ENCODE peak calls at places on chromosomes 6 and 20, in ten cellular contexts. J is thyroid gland, Z is PC-3, C is WERI-Rb-1, B is brain microvascular endothelial cell, Y is breast epithelium, D is WTC11, A is body of pancreas, O is cardiac muscle cell, L is neural progenitor cell. T is an unnamed sample.

GRCh38 chr6:22668717-22669116 is 99.4 kb downstream of the HDGFL1 start:
- DNase-seq in J (no peak), Z (no peak), C (no peak), B (no peak), Y (no peak), D (no peak), A (no peak), O (no peak), L (no peak), T (no peak)

GRCh38 chr6:12592634-12593033 is 123.9 kb upstream of the PHACTR1 start:
- DNase-seq in J (no peak), Z (peak; percentile 76), C (no peak), B (no peak), Y (no peak), D (no peak), A (peak; percentile 19), O (no peak), L (peak; percentile 33), T (no peak)

GRCh38 chr20:46512943-46513844 is at the start of gene ZNF334:
- DNase-seq in J (peak; percentile 76), Z (peak; percentile 25), C (peak; percentile 91), B (peak; percentile 0), Y (peak; percentile 61), D (peak; percentile 88), A (peak; percentile 78), O (peak; percentile 92), L (peak; percentile 85), T (peak; percentile 65)

GRCh38 chr6:153272201-153272980 is 141.3 kb upstream of the RGS17 start:
- DNase-seq in J (no peak), Z (no peak), C (no peak), B (no peak), Y (no peak), D (no peak), A (no peak), O (no peak), L (no peak), T (no peak)

GRCh38 chr6:96923871-96924493 is 546 bp upstream of the KLHL32 start:
- DNase-seq in J (no peak), Z (no peak), C (no peak), B (no peak), Y (no peak), D (peak; percentile 80), A (no peak), O (peak; percentile 0), L (peak; percentile 89), T (no peak)

GRCh38 chr6:33812669-33813068 is 8.9 kb upstream of the MLN start:
- DNase-seq in J (peak; percentile 84), Z (peak; percentile 68), C (no peak), B (peak; percentile 20), Y (no peak), D (peak; percentile 88), A (peak; percentile 37), O (peak; percentile 92), L (peak; percentile 94), T (peak; percentile 78)

GRCh38 chr6:155026366-155027045 is 31.4 kb downstream of the TIAM2 start:
- DNase-seq in J (peak; percentile 27), Z (peak; percentile 92), C (no peak), B (peak; percentile 80), Y (no peak), D (no peak), A (peak; percentile 16), O (no peak), L (no peak), T (no peak)

GRCh38 chr6:83872386-83873118 is 13.1 kb downstream of the CYB5R4 start:
- DNase-seq in J (no peak), Z (no peak), C (no peak), B (no peak), Y (no peak), D (no peak), A (no peak), O (no peak), L (no peak), T (no peak)

GRCh38 chr6:18207438-18207837 is 52.2 kb downstream of the KDM1B start:
- DNase-seq in J (peak; percentile 83), Z (no peak), C (no peak), B (no peak), Y (no peak), D (no peak), A (no peak), O (no peak), L (no peak), T (no peak)

GRCh38 chr6:83815631-83816030 is 37.5 kb upstream of the RIPPLY2 start:
- DNase-seq in J (no peak), Z (peak; percentile 56), C (no peak), B (peak; percentile 13), Y (no peak), D (no peak), A (no peak), O (no peak), L (no peak), T (no peak)

DNA sequence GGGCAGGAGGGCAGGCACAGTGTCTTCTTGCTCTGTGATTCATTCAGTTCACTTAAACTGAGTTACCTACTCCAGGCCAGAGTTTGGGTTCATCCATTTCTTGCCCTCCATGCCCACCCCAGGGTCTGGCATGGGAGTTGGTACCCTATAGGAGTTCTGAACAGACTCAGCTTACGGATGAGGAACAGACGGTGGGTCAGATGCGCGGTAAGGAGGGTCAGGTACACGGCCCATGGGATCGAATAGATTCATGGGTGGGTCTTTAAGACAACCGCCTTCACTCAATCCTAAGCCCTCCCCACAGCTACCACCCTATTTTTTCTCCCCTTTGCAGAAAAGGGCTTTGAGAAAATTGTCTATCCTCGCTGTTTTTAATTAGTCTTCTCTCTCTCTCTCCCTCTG is 13.1 kb upstream of the TRIB3 start:
- DNase-seq in J (no peak), Z (no peak), C (no peak), B (no peak), Y (no peak), D (no peak), A (no peak), O (no peak), L (no peak), T (no peak)
- TF ChIP-seq CTCF in J (no peak), Z (no peak), C (no peak), B (no peak), Y (no peak), D (no peak), A (no peak), O (no peak), L (no peak), T (no peak)

GRCh38 chr6:110874880-110875547 is 429 bp downstream of the AMD1 start:
- DNase-seq in J (peak; percentile 59), Z (no peak), C (peak; percentile 40), B (no peak), Y (no peak), D (no peak), A (peak; percentile 66), O (no peak), L (peak; percentile 51), T (peak; percentile 29)

GRCh38 chr6:110876170-110876773 is 1.7 kb downstream of the AMD1 start:
- DNase-seq in J (peak; percentile 87), Z (peak; percentile 77), C (peak; percentile 78), B (peak; percentile 88), Y (peak; percentile 78), D (peak; percentile 84), A (peak; percentile 86), O (peak; percentile 93), L (peak; percentile 96), T (peak; percentile 78)

GRCh38 chr6:110877154-110877564 is 2.6 kb downstream of the AMD1 start:
- DNase-seq in J (peak; percentile 30), Z (no peak), C (no peak), B (no peak), Y (no peak), D (no peak), A (no peak), O (no peak), L (peak; percentile 11), T (no peak)

GRCh38 chr6:110875548-110876169 is 1.1 kb downstream of the AMD1 start:
- DNase-seq in J (peak; percentile 55), Z (no peak), C (peak; percentile 57), B (no peak), Y (no peak), D (peak; percentile 55), A (peak; percentile 62), O (peak; percentile 75), L (peak; percentile 75), T (peak; percentile 46)

DNA sequence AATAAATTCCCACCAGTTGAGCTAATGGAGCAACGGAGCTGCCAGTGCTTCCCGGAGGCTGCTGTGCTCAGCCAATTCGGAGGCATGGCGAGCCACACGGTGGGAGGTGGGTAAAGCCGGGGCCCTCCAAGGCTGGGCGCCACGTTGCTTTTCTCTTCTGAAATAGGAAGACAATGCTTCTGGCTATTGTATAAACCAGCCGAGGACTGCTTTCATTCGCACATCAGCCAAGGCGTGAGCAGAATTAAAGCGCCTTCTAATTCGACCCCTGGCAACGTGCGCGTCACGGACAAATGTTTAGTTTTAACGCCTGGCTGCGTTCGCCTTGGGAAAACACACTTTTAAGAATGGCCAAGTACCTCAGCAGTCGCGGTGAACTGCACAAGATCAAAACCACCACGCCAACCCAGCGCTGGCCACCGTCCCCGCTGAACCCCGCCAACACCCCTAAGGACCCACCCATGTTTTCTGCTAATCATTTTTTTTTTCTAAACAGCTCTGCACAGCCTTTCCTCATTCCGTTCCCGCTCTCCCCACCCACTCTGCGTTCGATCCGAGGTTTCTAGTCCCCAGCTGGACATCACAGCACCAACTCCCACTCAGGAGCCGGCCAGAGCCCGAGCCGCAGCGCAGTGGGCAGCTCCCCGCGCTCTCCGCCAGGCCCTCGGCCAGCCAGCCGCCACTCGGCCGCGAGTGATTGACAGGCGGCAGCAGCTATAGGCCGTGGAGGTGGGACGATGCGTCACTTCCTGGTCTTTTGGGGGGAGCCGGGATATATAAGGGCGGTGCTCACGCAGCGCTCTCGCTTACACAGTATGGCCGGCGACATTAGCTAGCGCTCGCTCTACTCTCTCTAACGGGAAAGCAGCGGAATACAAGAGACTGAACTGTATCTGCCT is at the start of gene AMD1:
- DNase-seq in J (peak; percentile 98), Z (peak; percentile 92), C (peak; percentile 98), B (peak; percentile 97), Y (peak; percentile 96), D (peak; percentile 96), A (peak; percentile 97), O (peak; percentile 98), L (peak; percentile 99), T (peak; percentile 91)
- TF ChIP-seq CTCF in J (no peak), Z (no peak), C (no peak), B (no peak), Y (no peak), D (no peak), A (peak; percentile 21), O (no peak), L (no peak), T (no peak)

DNA sequence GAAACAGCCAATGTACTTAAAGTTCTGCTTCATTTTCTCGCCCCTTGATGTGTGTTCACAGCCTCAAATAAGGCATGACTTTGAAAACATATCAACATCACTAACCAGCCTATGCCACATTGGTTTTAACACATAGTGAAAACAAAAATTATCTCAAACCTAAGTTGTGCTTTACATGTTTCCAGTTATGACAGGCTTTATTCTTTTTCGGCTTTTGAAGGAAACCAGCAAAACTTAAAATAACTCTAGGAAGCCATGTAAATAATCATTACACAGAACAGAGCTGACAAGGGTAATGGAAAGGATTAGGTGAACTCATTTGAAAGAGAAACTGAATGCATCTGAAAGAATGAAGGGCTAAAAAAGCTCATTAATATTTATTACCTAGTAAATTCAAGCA is 42.1 kb downstream of the BMP5 start:
- DNase-seq in J (no peak), Z (no peak), C (no peak), B (no peak), Y (no peak), D (no peak), A (no peak), O (no peak), L (no peak), T (no peak)
- TF ChIP-seq CTCF in J (no peak), Z (no peak), C (no peak), B (no peak), Y (no peak), D (no peak), A (no peak), O (no peak), L (no peak), T (no peak)

GRCh38 chr20:49914310-49915117 is 815 bp downstream of the SPATA2 start:
- DNase-seq in J (peak; percentile 46), Z (peak; percentile 39), C (no peak), B (no peak), Y (no peak), D (no peak), A (peak; percentile 61), O (no peak), L (peak; percentile 65), T (no peak)
- TF ChIP-seq CTCF in J (peak; percentile 26), Z (peak; percentile 27), C (no peak), B (no peak), Y (no peak), D (no peak), A (no peak), O (no peak), L (no peak), T (no peak)

T was measured in neural crest cell.